ENCODE peak calls at places on chromosomes 6 and 20, in nine cellular contexts. O, U, I, X, K, Z, N, G and S are unnamed samples.
A peak's percentile ranks its signal among the peaks of the same experiment; 100 is the strongest.

GRCh38 chr6:57195457-57195856 is 23.3 kb downstream of the BAG2 start:
- DNase-seq in O (no peak), U (no peak), I (no peak), X (no peak), K (no peak), Z (no peak), N (no peak), G (no peak), S (no peak)

GRCh38 chr6:6890400-6890858 is 217.3 kb upstream of the RREB1 start:
- DNase-seq in O (peak; percentile 79), U (peak; percentile 49), I (peak; percentile 80), X (no peak), K (peak; percentile 25), Z (no peak), N (no peak), G (peak; percentile 48), S (peak; percentile 43)

GRCh38 chr6:56902551-56903464 is 52.1 kb upstream of the BEND6 start:
- DNase-seq in O (no peak), U (peak; percentile 34), I (peak; percentile 53), X (peak; percentile 92), K (no peak), Z (peak; percentile 72), N (no peak), G (peak; percentile 74), S (peak; percentile 96)

GRCh38 chr6:135358251-135358821 is 139.2 kb downstream of the AHI1 start:
- DNase-seq in O (no peak), U (no peak), I (no peak), X (no peak), K (no peak), Z (peak; percentile 68), N (peak; percentile 79), G (peak; percentile 96), S (no peak)

GRCh38 chr20:4453369-4453768 is 268.3 kb upstream of the PRND start:
- DNase-seq in O (no peak), U (no peak), I (no peak), X (no peak), K (no peak), Z (no peak), N (no peak), G (no peak), S (no peak)

GRCh38 chr6:139518556-139519091 is 144.2 kb upstream of the CITED2 start:
- DNase-seq in O (no peak), U (no peak), I (no peak), X (no peak), K (no peak), Z (no peak), N (no peak), G (no peak), S (no peak)

GRCh38 chr6:116531675-116532570 is 13.6 kb downstream of the TRAPPC3L start:
- DNase-seq in O (peak; percentile 73), U (peak; percentile 74), I (peak; percentile 36), X (peak; percentile 63), K (peak; percentile 16), Z (peak; percentile 67), N (peak; percentile 88), G (peak; percentile 81), S (peak; percentile 57)

GRCh38 chr20:17568972-17569471 is 853 bp upstream of the DSTN start:
- DNase-seq in O (peak; percentile 28), U (peak; percentile 92), I (peak; percentile 90), X (peak; percentile 99), K (peak; percentile 86), Z (peak; percentile 98), N (peak; percentile 95), G (peak; percentile 98), S (peak; percentile 82)

GRCh38 chr20:11158589-11158988 is 484.8 kb upstream of the JAG1 start:
- DNase-seq in O (no peak), U (no peak), I (no peak), X (no peak), K (no peak), Z (no peak), N (no peak), G (no peak), S (no peak)

GRCh38 chr6:106160189-106160588 is 74.1 kb downstream of the PRDM1 start:
- DNase-seq in O (no peak), U (no peak), I (no peak), X (no peak), K (no peak), Z (no peak), N (no peak), G (no peak), S (no peak)

GRCh38 chr6:44332585-44332984 is 9.9 kb upstream of the SPATS1 start:
- DNase-seq in O (no peak), U (no peak), I (no peak), X (no peak), K (no peak), Z (no peak), N (no peak), G (peak; percentile 43), S (peak; percentile 32)

GRCh38 chr6:112282217-112282616 is 27.9 kb upstream of the LAMA4 start:
- DNase-seq in O (no peak), U (peak; percentile 91), I (peak; percentile 44), X (no peak), K (no peak), Z (peak; percentile 69), N (peak; percentile 71), G (peak; percentile 96), S (peak; percentile 88)

GRCh38 chr6:1378224-1379025 is 11.0 kb upstream of the FOXF2 start:
- DNase-seq in O (no peak), U (no peak), I (no peak), X (peak; percentile 33), K (no peak), Z (no peak), N (peak; percentile 58), G (no peak), S (no peak)

GRCh38 chr6:3162565-3163247 is 5.4 kb upstream of the TUBB2A start:
- DNase-seq in O (peak; percentile 62), U (peak; percentile 89), I (peak; percentile 68), X (peak; percentile 79), K (peak; percentile 74), Z (peak; percentile 78), N (peak; percentile 97), G (peak; percentile 91), S (peak; percentile 71)
- H3K27ac ChIP-seq in O (peak overlapping the region; percentile 49), U (peak overlapping the region; percentile 76), I (peak overlapping the region; percentile 48), X (peak overlapping the region; percentile 71), K (peak overlapping the region; percentile 94), Z (peak overlapping the region; percentile 69), N (peak overlapping the region; percentile 60), G (peak overlapping the region; percentile 94), S (peak overlapping the region; percentile 36)

GRCh38 chr20:37518059-37518458 is 3.0 kb upstream of the NNAT start:
- DNase-seq in O (no peak), U (no peak), I (no peak), X (no peak), K (no peak), Z (no peak), N (no peak), G (no peak), S (peak; percentile 50)

GRCh38 chr20:37516697-37517370 is 4.2 kb upstream of the NNAT start:
- DNase-seq in O (no peak), U (no peak), I (no peak), X (peak; percentile 84), K (no peak), Z (peak; percentile 51), N (peak; percentile 88), G (no peak), S (peak; percentile 96)

GRCh38 chr20:37517371-37517748 is 3.7 kb upstream of the NNAT start:
- DNase-seq in O (no peak), U (no peak), I (no peak), X (no peak), K (no peak), Z (no peak), N (no peak), G (no peak), S (peak; percentile 85)

GRCh38 chr20:37513764-37514359 is 7.2 kb upstream of the NNAT start:
- DNase-seq in O (no peak), U (no peak), I (no peak), X (no peak), K (no peak), Z (no peak), N (no peak), G (no peak), S (no peak)

DNA sequence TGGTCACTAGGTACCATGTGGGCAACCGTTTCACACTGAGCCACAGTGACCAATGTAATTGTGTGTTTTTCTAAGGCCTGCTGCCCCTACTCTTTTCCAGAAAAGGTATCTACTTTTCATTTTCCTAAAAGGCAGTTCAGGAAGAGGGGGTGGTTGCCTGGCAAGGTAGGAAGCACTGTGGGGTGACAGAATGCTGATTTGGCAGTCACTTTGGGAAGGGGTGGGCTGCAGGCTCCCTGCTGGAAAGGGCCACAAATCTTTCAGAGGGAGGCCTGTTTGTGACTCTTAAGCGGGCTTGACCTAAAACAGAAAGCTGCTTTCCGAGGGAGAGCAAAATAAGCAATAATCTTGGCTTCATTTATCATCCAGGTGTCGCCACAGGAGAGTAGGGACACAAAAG is 5.2 kb upstream of the NNAT start:
- DNase-seq in O (no peak), U (no peak), I (no peak), X (no peak), K (no peak), Z (no peak), N (no peak), G (no peak), S (no peak)
- H3K27ac ChIP-seq in O (no peak overlapping the region), U (no peak overlapping the region), I (no peak overlapping the region), X (peak overlapping the region; percentile 38), K (no peak overlapping the region), Z (no peak overlapping the region), N (no peak overlapping the region), G (no peak overlapping the region), S (peak overlapping the region; percentile 76)

DNA sequence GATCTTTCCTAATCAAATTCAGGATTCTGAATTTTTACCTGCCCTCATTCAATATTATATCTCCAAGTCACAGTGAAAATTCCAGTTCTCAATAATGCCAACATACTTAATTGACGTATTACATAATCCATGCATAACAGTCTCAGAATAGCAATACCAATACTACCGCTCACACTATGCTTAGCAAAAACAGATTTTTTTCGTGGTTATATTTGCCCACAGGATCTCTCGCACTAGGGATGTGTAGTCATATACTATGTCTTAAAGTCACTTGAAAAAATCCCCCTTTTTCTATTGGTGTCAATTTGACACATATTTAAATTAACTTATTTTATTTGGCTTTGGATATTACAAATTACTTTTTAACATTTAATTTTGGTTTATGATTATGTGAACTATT is 323.1 kb upstream of the SLC35B3 start:
- DNase-seq in O (no peak), U (no peak), I (no peak), X (no peak), K (no peak), Z (no peak), N (no peak), G (no peak), S (no peak)
- H3K27ac ChIP-seq in O (no peak overlapping the region), U (no peak overlapping the region), I (no peak overlapping the region), X (no peak overlapping the region), K (no peak overlapping the region), Z (no peak overlapping the region), N (no peak overlapping the region), G (no peak overlapping the region), S (no peak overlapping the region)

DNA sequence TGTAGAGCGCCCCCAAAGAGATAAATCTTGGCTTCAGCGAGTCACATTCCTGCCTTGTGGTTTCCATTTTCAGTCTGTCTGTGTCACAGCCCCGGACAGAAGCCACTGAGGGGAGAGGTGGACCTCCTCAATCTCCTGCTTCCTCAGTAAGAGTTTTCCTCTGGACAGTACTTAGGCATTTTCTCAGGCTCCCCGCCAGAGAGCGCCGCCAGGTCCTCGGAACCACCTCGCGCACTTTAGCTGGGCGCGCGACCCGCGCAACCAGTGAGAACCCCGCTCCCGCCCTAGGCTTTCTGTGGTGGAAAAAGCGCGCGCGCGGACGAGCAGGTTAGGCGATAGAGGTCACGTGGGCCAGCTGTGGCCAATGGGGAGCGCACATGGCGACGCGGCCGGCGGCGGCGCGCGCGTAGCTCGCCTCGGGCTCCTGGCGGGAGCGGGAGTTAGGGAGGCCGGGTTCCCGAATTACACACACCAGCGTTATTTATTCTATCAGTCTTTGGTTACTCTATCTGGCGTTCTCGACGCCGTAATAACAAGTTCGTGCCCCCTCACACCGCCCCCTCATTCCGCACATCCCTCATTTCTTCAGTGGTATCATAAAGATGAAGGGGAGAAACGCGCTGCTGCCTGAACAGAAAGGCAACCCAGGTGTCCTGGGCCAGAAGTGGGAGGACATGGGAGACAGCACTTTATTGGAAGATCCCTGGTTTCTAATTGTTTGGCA is 19.4 kb downstream of the PXT1 start:
- DNase-seq in O (peak; percentile 99), U (peak; percentile 100), I (peak; percentile 99), X (peak; percentile 99), K (peak; percentile 97), Z (peak; percentile 99), N (peak; percentile 98), G (peak; percentile 100), S (peak; percentile 99)
- H3K27ac ChIP-seq in O (peak overlapping the region; percentile 52), U (peak overlapping the region; percentile 73), I (peak overlapping the region; percentile 83), X (peak overlapping the region; percentile 41), K (peak overlapping the region; percentile 62), Z (peak overlapping the region; percentile 50), N (peak overlapping the region; percentile 77), G (peak overlapping the region; percentile 61), S (peak overlapping the region; percentile 52)